ENCODE peak calls at places on chromosomes 2 and 18, in six cellular contexts. V is neural progenitor cell, E is mucosa of descending colon, X is heart right ventricle, O is fibroblast of villous mesenchyme, U is ovary. R is an unnamed sample.

GRCh38 chr2:104851236-104852160 is 2.4 kb upstream of the POU3F3 start:
- DNase-seq in E (no peak), O (no peak), V (no peak), X (no peak), U (no peak), R (no peak)

GRCh38 chr18:41982942-41983660 is 28.1 kb downstream of the PIK3C3 start:
- DNase-seq in U (no peak), V (no peak), O (no peak), E (no peak), X (no peak), R (no peak)

GRCh38 chr2:17309741-17310339 is 208.4 kb downstream of the RAD51AP2 start:
- DNase-seq in U (no peak), O (peak; percentile 71), V (peak; percentile 86), X (peak; percentile 23), E (no peak), R (peak; percentile 39)

GRCh38 chr18:26532367-26533340 is 15.7 kb downstream of the KCTD1 start:
- DNase-seq in O (no peak), E (no peak), U (no peak), V (no peak), X (no peak), R (no peak)

GRCh38 chr2:60296219-60296955 is 257.1 kb downstream of the BCL11A start:
- DNase-seq in O (no peak), U (no peak), E (no peak), X (no peak), V (no peak), R (no peak)

GRCh38 chr2:127382836-127383235 is 4.9 kb downstream of the MAP3K2 start:
- DNase-seq in E (no peak), V (no peak), O (no peak), U (no peak), X (no peak), R (no peak)

GRCh38 chr18:26771524-26771923 is 94.0 kb downstream of the AQP4 start:
- DNase-seq in O (no peak), X (no peak), U (no peak), E (no peak), V (peak; percentile 47), R (no peak)

GRCh38 chr2:239106314-239106908 is 258.5 kb downstream of the TWIST2 start:
- DNase-seq in O (peak; percentile 45), E (peak; percentile 69), X (peak; percentile 40), U (no peak), V (peak; percentile 73), R (peak; percentile 5)

GRCh38 chr2:77161009-77161408 is 361.2 kb downstream of the LRRTM4 start:
- DNase-seq in O (no peak), X (no peak), U (no peak), E (no peak), V (no peak), R (peak; percentile 48)

GRCh38 chr2:231900486-231900942 is 25.7 kb downstream of the NPPC start:
- DNase-seq in X (peak; percentile 65), U (no peak), E (peak; percentile 87), V (peak; percentile 93), O (peak; percentile 64), R (peak; percentile 9)

GRCh38 chr2:62231541-62231940 is 35.6 kb downstream of the B3GNT2 start:
- DNase-seq in E (no peak), V (no peak), X (no peak), U (no peak), O (no peak), R (no peak)

GRCh38 chr2:42917374-42918017 is 125.1 kb upstream of the HAAO start:
- DNase-seq in V (no peak), O (peak; percentile 91), X (peak; percentile 80), E (peak; percentile 28), U (no peak), R (no peak)

GRCh38 chr2:109299466-109299865 is 170.5 kb downstream of the SH3RF3 start:
- DNase-seq in V (no peak), U (no peak), E (no peak), X (no peak), O (no peak), R (no peak)

GRCh38 chr2:207390302-207391095 is 139.3 kb upstream of the CREB1 start:
- DNase-seq in V (no peak), E (no peak), O (no peak), X (no peak), U (no peak), R (no peak)

GRCh38 chr2:127561371-127561770 is 25.9 kb downstream of the MYO7B start:
- DNase-seq in O (no peak), E (no peak), V (no peak), U (no peak), X (no peak), R (no peak)

GRCh38 chr18:79600596-79600995 is 79.0 kb upstream of the CTDP1 start:
- DNase-seq in U (no peak), X (no peak), V (no peak), E (no peak), O (no peak), R (no peak)

GRCh38 chr18:8639762-8640161 is 30.5 kb downstream of the RAB12 start:
- DNase-seq in O (no peak), V (no peak), U (no peak), E (no peak), X (no peak), R (no peak)

GRCh38 chr2:96116879-96117533 is 635 bp upstream of the ADRA2B start:
- DNase-seq in U (peak; percentile 63), O (peak; percentile 12), V (peak; percentile 88), X (peak; percentile 30), E (peak; percentile 82), R (no peak)

GRCh38 chr2:196809260-196809659 is at the start of gene C2orf66:
- DNase-seq in E (no peak), U (no peak), O (no peak), X (no peak), V (no peak), R (no peak)

GRCh38 chr2:165203689-165204559 is at the start of gene SCN3A:
- DNase-seq in X (peak; percentile 6), O (peak; percentile 34), E (peak; percentile 16), U (no peak), V (peak; percentile 67), R (peak; percentile 6)

GRCh38 chr2:38146302-38146916 is 70.5 kb upstream of the CYP1B1 start:
- DNase-seq in E (peak; percentile 33), X (peak; percentile 65), V (no peak), U (peak; percentile 70), O (peak; percentile 90), R (peak; percentile 82)

GRCh38 chr2:21267232-21267835 is 143.6 kb downstream of the TDRD15 start:
- DNase-seq in V (no peak), O (no peak), X (no peak), U (no peak), E (no peak), R (no peak)

GRCh38 chr2:177771191-177771590 is 301.4 kb downstream of the PDE11A start:
- DNase-seq in V (no peak), X (no peak), U (no peak), O (no peak), E (no peak), R (no peak)

GRCh38 chr18:57469884-57470283 is 34.7 kb downstream of the ONECUT2 start:
- DNase-seq in O (no peak), E (peak; percentile 43), U (no peak), X (no peak), V (no peak), R (no peak)

GRCh38 chr2:191180712-191181111 is 29.9 kb upstream of the STAT4 start:
- DNase-seq in O (peak; percentile 16), X (no peak), V (no peak), U (no peak), E (no peak), R (no peak)

GRCh38 chr2:160490760-160491367 is 2.7 kb downstream of the RBMS1 start:
- DNase-seq in X (no peak), V (no peak), U (no peak), E (no peak), O (no peak), R (no peak)
- H3K4me3 ChIP-seq in X (peak overlapping the region; percentile 89), V (peak overlapping the region; percentile 98), U (peak overlapping the region; percentile 94), E (no peak overlapping the region), O (peak overlapping the region; percentile 85), R (peak overlapping the region; percentile 82)

GRCh38 chr2:55048514-55048924 is 1.7 kb downstream of the RTN4 start:
- DNase-seq in O (peak; percentile 54), V (no peak), E (no peak), X (peak; percentile 19), U (peak; percentile 29), R (no peak)
- TF ChIP-seq CTCF in O (peak; percentile 20), V (no peak), E (no peak), X (no peak), U (no peak), R (peak; percentile 25)

GRCh38 chr2:148876589-148877402 is 1.8 kb downstream of the KIF5C start:
- DNase-seq in U (peak; percentile 19), O (no peak), E (peak; percentile 32), V (peak; percentile 95), X (no peak), R (no peak)

GRCh38 chr2:148877403-148877740 is 2.3 kb downstream of the KIF5C start:
- DNase-seq in E (no peak), X (no peak), O (no peak), U (no peak), V (no peak), R (no peak)

GRCh38 chr2:148875387-148876051 is 492 bp downstream of the KIF5C start:
- DNase-seq in X (no peak), O (no peak), V (no peak), E (peak; percentile 27), U (no peak), R (no peak)

GRCh38 chr2:148874868-148875341 is at the start of gene KIF5C:
- DNase-seq in U (peak; percentile 81), O (peak; percentile 60), X (peak; percentile 76), V (peak; percentile 96), E (peak; percentile 89), R (peak; percentile 34)

DNA sequence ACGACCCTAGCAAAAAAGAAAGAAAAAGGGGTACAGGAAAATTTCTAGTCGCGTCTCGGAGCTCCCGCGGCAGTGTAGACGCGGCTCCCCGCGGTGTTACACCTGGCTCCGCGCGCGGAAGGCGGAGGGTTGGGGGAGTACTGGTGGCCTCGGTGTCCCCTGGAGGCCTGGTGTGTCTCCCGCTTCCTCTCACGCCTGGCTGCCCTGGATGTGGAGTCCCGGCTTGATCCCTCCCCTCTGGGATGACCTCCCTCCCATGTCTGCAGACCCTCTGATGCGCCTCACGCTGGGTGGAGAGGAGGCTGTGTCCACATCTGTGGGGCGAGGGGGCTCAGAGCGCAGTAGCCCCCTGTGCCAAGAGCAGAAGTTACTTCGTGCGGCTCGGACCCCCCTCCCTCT is 1.2 kb downstream of the KIF5C start:
- DNase-seq in E (peak; percentile 27), X (no peak), O (no peak), U (peak; percentile 17), V (peak; percentile 87), R (no peak)
- H3K4me3 ChIP-seq in E (no peak overlapping the region), X (peak overlapping the region; percentile 58), O (no peak overlapping the region), U (no peak overlapping the region), V (peak overlapping the region; percentile 69), R (peak overlapping the region; percentile 65)

GRCh38 chr2:1324884-1325283 is 88.4 kb upstream of the TPO start:
- DNase-seq in X (no peak), O (no peak), V (no peak), U (no peak), E (no peak), R (no peak)

GRCh38 chr2:1321297-1321696 is 92.0 kb upstream of the TPO start:
- DNase-seq in U (no peak), V (no peak), O (no peak), E (no peak), X (no peak), R (no peak)

GRCh38 chr2:1314254-1314653 is 99.0 kb upstream of the TPO start:
- DNase-seq in V (no peak), X (no peak), E (no peak), U (no peak), O (no peak), R (no peak)

GRCh38 chr2:1318366-1319009 is 94.8 kb upstream of the TPO start:
- DNase-seq in O (no peak), U (no peak), X (no peak), V (no peak), E (no peak), R (no peak)

GRCh38 chr2:1319393-1319792 is 93.9 kb upstream of the TPO start:
- DNase-seq in X (no peak), O (no peak), U (no peak), E (no peak), V (no peak), R (no peak)
- TF ChIP-seq CTCF in X (no peak), O (no peak), U (no peak), E (no peak), V (no peak), R (no peak)

R was measured in retinal pigment epithelial cell.